ENCODE peak calls at places on chromosome 4, in six cellular contexts. S, V, I, K, N and T are unnamed samples.

GRCh38 chr4:15003441-15003890 is 1.2 kb downstream of the CPEB2 start:
- DNase-seq in S (peak), V (peak), I (no peak), K (no peak), N (peak), T (peak)

GRCh38 chr4:169604131-169604900 is 8.1 kb downstream of the NEK1 start:
- DNase-seq in S (no peak), V (peak), I (no peak), K (peak), N (peak), T (peak)

GRCh38 chr4:169337510-169337909 is 66.8 kb upstream of the SH3RF1 start:
- DNase-seq in S (no peak), V (no peak), I (no peak), K (peak), N (peak), T (peak)

GRCh38 chr4:66562276-66562806 is 892.1 kb upstream of the EPHA5 start:
- DNase-seq in S (no peak), V (no peak), I (no peak), K (no peak), N (no peak), T (no peak)

GRCh38 chr4:41077628-41078027 is 136.7 kb downstream of the APBB2 start:
- DNase-seq in S (no peak), V (no peak), I (no peak), K (no peak), N (no peak), T (no peak)

GRCh38 chr4:83716874-83717273 is 181.0 kb downstream of the GPAT3 start:
- DNase-seq in S (no peak), V (no peak), I (no peak), K (no peak), N (no peak), T (peak)

GRCh38 chr4:146192060-146192459 is 16.5 kb downstream of the LSM6 start:
- DNase-seq in S (no peak), V (no peak), I (no peak), K (no peak), N (no peak), T (peak)

GRCh38 chr4:8101796-8102355 is 56.7 kb downstream of the ABLIM2 start:
- DNase-seq in S (no peak), V (no peak), I (no peak), K (no peak), N (no peak), T (no peak)

GRCh38 chr4:37889849-37890500 is 909 bp upstream of the TBC1D1 start:
- DNase-seq in S (no peak), V (peak), I (no peak), K (no peak), N (peak), T (peak)

GRCh38 chr4:66430856-66431255 is 760.6 kb upstream of the EPHA5 start:
- DNase-seq in S (no peak), V (no peak), I (no peak), K (peak), N (peak), T (no peak)

GRCh38 chr4:93184093-93184492 is 644.5 kb upstream of the ATOH1 start:
- DNase-seq in S (no peak), V (no peak), I (no peak), K (no peak), N (no peak), T (no peak)

GRCh38 chr4:179116011-179116410 is 1673.8 kb upstream of the AGA start:
- DNase-seq in S (no peak), V (no peak), I (no peak), K (no peak), N (peak), T (no peak)

GRCh38 chr4:109510687-109511086 is 49.4 kb upstream of the MCUB start:
- DNase-seq in S (no peak), V (no peak), I (no peak), K (no peak), N (no peak), T (no peak)

GRCh38 chr4:185143596-185143969 is 517 bp downstream of the SLC25A4 start:
- DNase-seq in S (no peak), V (peak), I (no peak), K (peak), N (peak), T (peak)

GRCh38 chr4:142416711-142417275 is 429.3 kb downstream of the INPP4B start:
- DNase-seq in S (no peak), V (no peak), I (no peak), K (peak), N (peak), T (peak)

GRCh38 chr4:121697626-121698025 is 846 bp upstream of the ANXA5 start:
- DNase-seq in S (no peak), V (no peak), I (no peak), K (no peak), N (no peak), T (no peak)